ENCODE peak calls at places on chromosome 1, in five cellular contexts. T is SK-N-SH, V is GM23338, A is kidney, C is A549. Y is an unnamed sample.
A peak's percentile ranks its signal among the peaks of the same experiment; 100 is the strongest.

GRCh38 chr1:103250441-103250861 is 142.1 kb upstream of the COL11A1 start:
- DNase-seq in C (peak; percentile 59), V (peak; percentile 74), T (no peak), A (no peak), Y (peak; percentile 90)

GRCh38 chr1:167599839-167600581 is 30.0 kb upstream of the RCSD1 start:
- DNase-seq in C (peak; percentile 42), T (peak; percentile 38), A (no peak), V (no peak), Y (peak; percentile 21)

GRCh38 chr1:61132176-61133047 is 50.1 kb downstream of the NFIA start:
- DNase-seq in V (no peak), C (peak; percentile 46), A (no peak), T (no peak), Y (peak; percentile 93)

GRCh38 chr1:84632975-84633427 is 57.3 kb downstream of the SSX2IP start:
- DNase-seq in V (no peak), C (peak; percentile 70), T (no peak), A (no peak), Y (peak; percentile 71)

GRCh38 chr1:245441699-245442098 is 286.9 kb downstream of the KIF26B start:
- DNase-seq in V (no peak), A (no peak), T (peak; percentile 80), C (no peak), Y (no peak)

GRCh38 chr1:207306603-207307002 is 14.9 kb upstream of the CD55 start:
- DNase-seq in C (no peak), T (no peak), A (no peak), V (peak; percentile 59), Y (no peak)

GRCh38 chr1:234486858-234487830 is 8.2 kb upstream of the TARBP1 start:
- DNase-seq in T (peak; percentile 34), C (peak; percentile 69), A (no peak), V (no peak), Y (peak; percentile 77)

GRCh38 chr1:35506960-35507901 is 50.0 kb downstream of the KIAA0319L start:
- DNase-seq in V (no peak), C (no peak), T (no peak), A (no peak), Y (no peak)

GRCh38 chr1:1109743-1110142 is 6.1 kb downstream of the C1orf159 start:
- DNase-seq in V (no peak), C (no peak), T (no peak), A (peak; percentile 37), Y (no peak)

GRCh38 chr1:151619489-151620093 is 7.7 kb downstream of the SNX27 start:
- DNase-seq in T (no peak), V (no peak), C (peak; percentile 40), A (no peak), Y (no peak)

GRCh38 chr1:112383759-112384370 is 12.1 kb upstream of the CTTNBP2NL start:
- DNase-seq in C (no peak), V (no peak), T (no peak), A (no peak), Y (no peak)

GRCh38 chr1:205321109-205321958 is at the start of gene NUAK2:
- DNase-seq in V (peak; percentile 99), A (peak; percentile 98), T (peak; percentile 94), C (peak; percentile 95), Y (peak; percentile 93)

DNA sequence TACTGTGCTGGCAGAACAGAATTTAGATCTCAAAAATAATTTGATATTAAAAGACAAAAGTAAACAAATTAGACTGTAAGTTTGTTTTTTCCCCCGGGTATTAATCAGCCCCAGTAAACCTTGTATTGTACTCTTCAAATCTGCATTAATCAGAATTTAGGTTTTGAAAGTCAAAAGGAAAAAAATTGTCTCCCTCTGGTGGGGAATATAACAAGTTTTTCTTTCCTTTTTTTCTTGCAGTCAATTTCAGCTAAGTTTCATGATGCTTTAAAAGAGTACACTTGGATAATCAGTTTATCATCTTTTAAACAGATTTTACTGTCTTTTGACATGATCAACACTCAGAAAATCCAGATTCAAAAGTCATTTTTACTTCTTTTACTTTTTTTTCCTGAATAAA is 134.5 kb upstream of the PKN2 start:
- DNase-seq in T (no peak), V (peak; percentile 30), A (no peak), C (no peak), Y (peak; percentile 42)
- TF ChIP-seq CTCF in T (peak; percentile 55), V (peak; percentile 55), A (no peak), C (peak; percentile 29), Y (peak; percentile 65)

GRCh38 chr1:15684468-15685283 is 556 bp downstream of the PLEKHM2 start:
- DNase-seq in C (no peak), V (peak; percentile 54), A (peak; percentile 84), T (peak; percentile 87), Y (no peak)

GRCh38 chr1:15684042-15684461 is at the start of gene PLEKHM2:
- DNase-seq in C (no peak), T (peak; percentile 93), A (peak; percentile 78), V (peak; percentile 57), Y (peak; percentile 70)

GRCh38 chr1:15681346-15682290 is 2.5 kb upstream of the PLEKHM2 start:
- DNase-seq in C (no peak), V (no peak), T (no peak), A (no peak), Y (no peak)

GRCh38 chr1:15682886-15683410 is 1.2 kb upstream of the PLEKHM2 start:
- DNase-seq in T (no peak), A (no peak), V (no peak), C (no peak), Y (no peak)

GRCh38 chr1:15683411-15684039 is 595 bp upstream of the PLEKHM2 start:
- DNase-seq in C (no peak), V (no peak), A (peak; percentile 79), T (no peak), Y (no peak)
- H3K4me1 ChIP-seq in C (peaks cover 39% of the 10 kb centered on the region), V (peaks cover 10% of the 10 kb centered on the region), A (peaks cover 3% of the 10 kb centered on the region), T (peaks cover 16% of the 10 kb centered on the region), Y (peaks cover 3% of the 10 kb centered on the region)

DNA sequence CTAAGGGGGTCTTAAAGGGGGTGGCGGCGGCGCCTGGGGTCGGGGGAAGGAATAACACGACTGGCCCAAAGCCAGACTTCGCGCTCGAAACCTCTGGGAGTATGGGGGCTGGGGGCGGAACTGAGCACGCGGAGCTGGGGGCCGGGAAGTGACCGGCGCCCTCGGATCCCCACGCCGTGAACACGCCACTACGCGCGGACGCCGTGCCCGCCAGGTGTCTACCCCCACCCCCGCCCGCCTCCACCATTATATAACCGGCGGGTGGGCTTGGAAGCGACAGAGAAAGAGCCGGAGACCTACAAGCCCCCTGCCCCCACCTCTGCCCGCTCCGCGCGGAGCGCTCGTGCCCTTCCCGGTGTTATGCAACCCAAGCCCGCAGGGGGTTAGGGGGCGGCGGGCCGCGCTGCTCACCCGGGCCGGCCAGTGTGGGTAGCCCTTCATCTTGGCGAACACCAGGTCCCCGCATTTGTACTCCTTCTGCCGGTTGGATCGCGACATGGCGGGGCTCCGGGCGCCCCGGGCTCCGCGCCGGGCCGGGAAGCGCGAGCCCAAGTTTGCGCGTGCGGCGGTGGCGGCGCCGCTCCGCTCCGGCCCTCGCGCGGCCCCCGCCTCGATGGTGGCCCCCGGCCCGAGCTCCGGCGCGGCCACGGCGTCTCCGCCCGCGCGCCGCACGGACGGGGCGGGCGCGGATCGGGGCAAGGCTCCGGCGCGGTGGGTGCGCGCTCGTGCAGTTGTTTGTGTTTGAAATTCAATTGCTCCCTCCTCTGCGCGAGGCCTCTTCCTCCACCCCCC is at the start of gene HDGF:
- DNase-seq in V (peak; percentile 73), A (peak; percentile 91), T (peak; percentile 72), C (peak; percentile 35), Y (no peak)
- TF ChIP-seq CTCF in V (no peak), A (no peak), T (peak; percentile 6), C (no peak), Y (no peak)

GRCh38 chr1:27527223-27527856 is 37.4 kb upstream of the WASF2 start:
- DNase-seq in C (peak; percentile 50), T (peak; percentile 80), A (peak; percentile 84), V (peak; percentile 91), Y (no peak)

GRCh38 chr1:27526569-27527222 is 36.7 kb upstream of the WASF2 start:
- DNase-seq in A (no peak), C (no peak), V (no peak), T (no peak), Y (no peak)

GRCh38 chr1:27528701-27529637 is 39.0 kb upstream of the WASF2 start:
- DNase-seq in C (no peak), V (peak; percentile 52), A (peak; percentile 86), T (no peak), Y (no peak)

GRCh38 chr1:27529638-27530018 is 39.7 kb upstream of the WASF2 start:
- DNase-seq in V (no peak), A (no peak), T (no peak), C (no peak), Y (no peak)

DNA sequence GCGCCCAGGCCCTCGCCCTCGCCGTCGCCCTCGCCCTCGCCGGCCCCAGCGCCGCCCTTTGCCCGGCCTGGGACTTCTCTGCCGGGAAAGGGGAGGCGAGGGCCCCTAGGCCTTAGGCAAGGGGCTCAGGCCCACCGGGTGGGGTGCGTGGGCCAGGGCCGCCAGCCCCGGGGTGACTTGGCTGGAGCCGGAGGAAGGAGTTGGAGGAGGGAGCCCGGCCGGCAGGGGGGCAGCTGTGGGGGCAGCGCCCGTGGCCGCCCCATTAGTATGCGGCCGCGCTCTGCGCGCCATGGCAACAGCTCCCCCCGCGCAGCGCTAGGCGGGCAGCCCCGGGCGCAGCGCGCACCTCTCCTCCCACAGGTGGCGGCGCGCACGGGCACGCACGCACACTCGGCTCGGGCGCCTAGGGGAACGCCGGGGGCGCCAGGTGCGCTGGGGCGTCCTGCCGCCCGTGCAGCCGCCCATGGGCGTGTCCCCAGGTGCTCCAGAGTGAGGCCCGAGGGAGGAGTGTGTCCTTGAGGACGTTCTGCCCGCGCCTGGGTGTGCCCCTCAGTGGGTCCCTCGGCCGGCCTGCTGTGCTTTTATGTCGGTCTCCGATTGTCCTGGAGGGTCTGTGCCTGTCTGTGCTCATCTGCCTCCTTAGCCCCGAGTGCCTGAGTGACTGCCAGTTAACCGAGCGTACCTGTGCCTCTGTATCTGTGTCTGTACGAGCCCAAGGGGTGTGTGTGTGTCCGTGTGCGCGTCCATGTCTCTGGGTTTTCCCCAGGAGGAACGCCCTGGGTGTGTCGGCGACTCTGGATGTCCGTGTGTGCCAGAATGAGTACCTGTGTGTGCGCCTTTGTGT is 38.1 kb upstream of the WASF2 start:
- DNase-seq in A (peak; percentile 90), V (peak; percentile 81), C (no peak), T (peak; percentile 79), Y (no peak)
- H3K4me1 ChIP-seq in A (peaks cover 44% of the 10 kb centered on the region), V (peaks cover 46% of the 10 kb centered on the region), C (peaks cover 23% of the 10 kb centered on the region), T (peaks cover 3% of the 10 kb centered on the region), Y (peaks cover 58% of the 10 kb centered on the region)

DNA sequence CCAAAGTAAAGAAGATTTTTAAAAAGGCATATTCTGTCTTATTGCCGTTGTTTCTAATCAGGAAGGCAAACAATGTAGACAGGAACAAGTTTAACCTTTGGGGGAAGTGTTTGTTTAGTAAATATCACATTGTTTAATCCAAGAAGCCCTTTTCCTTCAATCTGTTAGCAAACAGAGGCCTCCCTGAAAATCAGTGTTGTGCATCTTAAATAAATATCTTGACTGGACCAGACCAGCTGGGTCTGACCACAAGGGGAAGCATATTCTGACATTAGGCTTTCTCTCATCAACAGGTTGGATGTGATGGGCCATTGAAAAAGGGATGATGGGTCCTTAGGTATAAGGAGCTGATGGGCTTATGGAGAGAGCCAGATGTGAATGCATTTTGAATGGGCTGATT is 81.8 kb upstream of the SGIP1 start:
- DNase-seq in T (no peak), C (peak; percentile 34), V (no peak), A (no peak), Y (no peak)
- TF ChIP-seq CTCF in T (peak; percentile 32), C (no peak), V (peak; percentile 36), A (peak; percentile 5), Y (peak; percentile 20)